ENCODE peak calls at places on chromosomes 11 and 22, in ten cellular contexts. H is hippocampal formation; E is left cardiac atrium; L is GF-D8; J is choroid plexus epithelial cell; X is fibroblast of lung; R is amygdala; M is GM23338; B is stimulated activated CD4-positive, alpha-beta T cell treated with anti-CD3 and anti-CD28 coated beads, TNF-alpha, amount 100 ng/mL, for 1 hour; S is C1 segment of cervical spinal cord. Q is an unnamed sample.

GRCh38 chr11:101617735-101618332 is 34.0 kb upstream of the TRPC6 start:
- DNase-seq in S (no peak), E (no peak), M (peak), X (no peak), H (no peak), B (no peak), J (no peak), L (no peak), R (no peak), Q (no peak)

GRCh38 chr22:32528316-32528715 is 53.7 kb downstream of the FBXO7 start:
- DNase-seq in S (peak), X (no peak), E (no peak), H (peak), J (no peak), M (no peak), B (no peak), L (no peak), R (peak), Q (no peak)

GRCh38 chr11:131504199-131504949 is 134.0 kb downstream of the NTM start:
- DNase-seq in B (no peak), E (peak), R (peak), S (peak), M (peak), H (peak), X (no peak), J (no peak), L (no peak), Q (no peak)

GRCh38 chr22:41746563-41747400 is 47.5 kb downstream of the MEI1 start:
- DNase-seq in H (peak), M (peak), L (peak), R (peak), S (peak), E (peak), X (peak), J (peak), B (peak), Q (no peak)

GRCh38 chr11:116638463-116638862 is 134.3 kb downstream of the BUD13 start:
- DNase-seq in H (no peak), J (no peak), L (no peak), B (no peak), E (no peak), X (no peak), R (no peak), S (no peak), M (no peak), Q (no peak)

GRCh38 chr11:8207080-8208000 is 38.5 kb upstream of the RIC3 start:
- DNase-seq in M (no peak), H (no peak), L (no peak), J (no peak), B (no peak), E (no peak), R (no peak), S (no peak), X (no peak), Q (no peak)

GRCh38 chr22:47207846-47208554 is 445.6 kb downstream of the TBC1D22A start:
- DNase-seq in R (no peak), J (no peak), E (no peak), B (no peak), M (no peak), H (no peak), L (no peak), S (no peak), X (no peak), Q (no peak)

GRCh38 chr11:15806217-15806616 is 550.1 kb downstream of the SOX6 start:
- DNase-seq in E (no peak), S (no peak), J (no peak), M (no peak), X (no peak), R (no peak), H (no peak), L (no peak), B (no peak), Q (no peak)

GRCh38 chr22:47043835-47044721 is 281.6 kb downstream of the TBC1D22A start:
- DNase-seq in H (no peak), R (no peak), B (no peak), X (peak), J (peak), M (peak), S (no peak), L (peak), E (no peak), Q (no peak)

GRCh38 chr22:20777420-20778177 is 3.7 kb downstream of the SERPIND1 start:
- DNase-seq in E (peak), R (no peak), H (no peak), L (no peak), J (peak), B (no peak), X (peak), M (no peak), S (no peak), Q (no peak)

GRCh38 chr11:117300301-117300700 is 9.2 kb downstream of the BACE1-AS start:
- DNase-seq in S (peak), M (peak), E (peak), X (peak), J (peak), L (no peak), R (peak), H (no peak), B (no peak), Q (no peak)

GRCh38 chr11:17687946-17688670 is 31.3 kb upstream of the MYOD1 start:
- DNase-seq in J (no peak), B (no peak), E (no peak), R (no peak), L (no peak), X (no peak), M (no peak), H (no peak), S (no peak), Q (no peak)

GRCh38 chr22:17373839-17374238 is 4.6 kb downstream of the CECR2 start:
- DNase-seq in S (no peak), L (no peak), R (no peak), E (no peak), X (no peak), B (no peak), J (no peak), M (no peak), H (no peak), Q (no peak)

GRCh38 chr11:12174145-12175143 is 64.1 kb downstream of the MICAL2 start:
- DNase-seq in B (no peak), L (no peak), X (no peak), J (peak), R (no peak), S (no peak), M (no peak), E (no peak), H (peak), Q (peak)

GRCh38 chr11:76830639-76831312 is 29.9 kb upstream of the ACER3 start:
- DNase-seq in M (no peak), S (no peak), X (peak), B (no peak), R (no peak), J (peak), E (no peak), H (no peak), L (no peak), Q (no peak)

GRCh38 chr22:20507253-20508066 is at the start of gene MED15:
- DNase-seq in B (peak), J (peak), H (peak), E (peak), R (peak), S (peak), M (peak), X (peak), L (peak), Q (peak)

GRCh38 chr11:19359425-19360000 is 118.8 kb upstream of the E2F8 start:
- DNase-seq in X (peak), J (peak), L (no peak), E (no peak), M (no peak), S (no peak), H (no peak), B (no peak), R (no peak), Q (no peak)

Q was measured in SIG-M5.